ENCODE peak calls at places on chromosomes 2 and 18, in six cellular contexts. H is T-helper 2 cell, V is astrocyte of the spinal cord, B is KBM-7, O is C1 segment of cervical spinal cord, S is activated gamma-delta T cell treated with Interleukin-2 at 50 U/mL for 16 hours. X is an unnamed sample.

GRCh38 chr2:92073815-92074548 is 2797.2 kb upstream of the TEKT4 start:
- DNase-seq in O (no peak), S (no peak), H (no peak), V (no peak), B (no peak), X (no peak)

GRCh38 chr2:227816507-227817274 is 3.0 kb downstream of the CCL20 start:
- DNase-seq in H (no peak), V (peak; percentile 68), B (no peak), O (no peak), S (no peak), X (no peak)

GRCh38 chr2:112021781-112022231 is 33.3 kb upstream of the TMEM87B start:
- DNase-seq in B (no peak), V (peak; percentile 17), S (no peak), H (no peak), O (no peak), X (no peak)

GRCh38 chr2:61855178-61855523 is 1.3 kb upstream of the FAM161A start:
- DNase-seq in V (peak; percentile 43), S (no peak), O (no peak), B (no peak), H (no peak), X (no peak)

GRCh38 chr18:75391275-75392115 is 36.0 kb downstream of the SMIM21 start:
- DNase-seq in S (no peak), V (no peak), H (no peak), B (no peak), O (no peak), X (no peak)

GRCh38 chr18:59303006-59303405 is 15.4 kb downstream of the CPLX4 start:
- DNase-seq in O (no peak), B (no peak), S (no peak), H (no peak), V (no peak), X (no peak)

GRCh38 chr2:226802573-226802972 is 3.0 kb upstream of the IRS1 start:
- DNase-seq in O (no peak), B (peak; percentile 57), S (no peak), V (peak; percentile 83), H (no peak), X (no peak)

GRCh38 chr2:235496239-235496621 is 2.4 kb downstream of the AGAP1 start:
- DNase-seq in V (no peak), S (no peak), B (no peak), O (no peak), H (no peak), X (no peak)

GRCh38 chr18:10482985-10483949 is 28.8 kb downstream of the APCDD1 start:
- DNase-seq in S (no peak), O (no peak), V (no peak), B (peak; percentile 25), H (no peak), X (no peak)

X was measured in T-cell.